ENCODE peak calls at places on chromosomes 5 and 9, in seven cellular contexts. O is SK-N-SH, F is HCT116, K is K562, D is H1, Q is GM12878, P is HepG2. X is an unnamed sample.

GRCh38 chr9:34568783-34569182 is 20.7 kb downstream of the CNTFR start:
- DNase-seq in O (peak; percentile 73), K (no peak), F (no peak), Q (no peak), P (no peak), D (no peak), X (no peak)

GRCh38 chr5:98364549-98364948 is 408.9 kb upstream of the RGMB start:
- DNase-seq in F (no peak), K (no peak), Q (no peak), P (no peak), D (no peak), O (no peak), X (no peak)

GRCh38 chr5:55421074-55421529 is 113.3 kb downstream of the MTREX start:
- DNase-seq in F (no peak), O (no peak), P (no peak), D (no peak), K (no peak), Q (peak; percentile 15), X (no peak)

GRCh38 chr9:106479679-106480078 is 383.3 kb upstream of the ZNF462 start:
- DNase-seq in P (no peak), K (no peak), F (no peak), D (no peak), O (no peak), Q (no peak), X (no peak)

GRCh38 chr9:80093695-80094094 is 521.9 kb downstream of the TLE4 start:
- DNase-seq in D (no peak), K (no peak), O (no peak), Q (no peak), F (no peak), P (no peak), X (no peak)

GRCh38 chr9:126125177-126125576 is 201.5 kb upstream of the MVB12B start:
- DNase-seq in K (no peak), P (no peak), F (no peak), D (no peak), Q (no peak), O (no peak), X (no peak)

GRCh38 chr9:92639791-92640271 is 30.1 kb downstream of the IPPK start:
- DNase-seq in Q (no peak), P (no peak), O (no peak), F (no peak), K (no peak), D (no peak), X (no peak)

GRCh38 chr9:131478421-131478868 is 24.3 kb upstream of the POMT1 start:
- DNase-seq in D (peak; percentile 33), F (peak; percentile 3), K (peak; percentile 45), Q (no peak), O (peak; percentile 86), P (peak; percentile 46), X (no peak)

GRCh38 chr5:160039810-160040470 is 31.0 kb downstream of the TTC1 start:
- DNase-seq in F (no peak), K (no peak), D (no peak), O (no peak), P (peak; percentile 7), Q (no peak), X (peak; percentile 30)

GRCh38 chr9:12922209-12922914 is 147.5 kb downstream of the LURAP1L start:
- DNase-seq in Q (no peak), P (no peak), F (no peak), D (no peak), O (no peak), K (no peak), X (no peak)

GRCh38 chr9:79026311-79026710 is 545.5 kb upstream of the TLE4 start:
- DNase-seq in D (no peak), K (no peak), F (no peak), O (no peak), Q (peak; percentile 41), P (no peak), X (no peak)

GRCh38 chr9:129231022-129231739 is 53.1 kb upstream of the IER5L start:
- DNase-seq in O (no peak), Q (no peak), F (no peak), P (no peak), K (no peak), D (no peak), X (no peak)

GRCh38 chr9:75624984-75625383 is 265.5 kb upstream of the PCSK5 start:
- DNase-seq in K (no peak), O (no peak), Q (no peak), D (no peak), P (no peak), F (no peak), X (no peak)

GRCh38 chr5:128498844-128499455 is 39.1 kb downstream of the FBN2 start:
- DNase-seq in D (no peak), K (no peak), P (no peak), Q (no peak), O (peak; percentile 7), F (peak; percentile 40), X (no peak)

GRCh38 chr5:40409600-40409999 is 270.1 kb upstream of the PTGER4 start:
- DNase-seq in F (no peak), Q (no peak), D (no peak), O (no peak), K (no peak), P (no peak), X (no peak)

GRCh38 chr5:76582252-76583162 is 40.7 kb downstream of the F2RL2 start:
- DNase-seq in F (no peak), O (no peak), P (no peak), Q (peak; percentile 79), D (no peak), K (no peak), X (no peak)

DNA sequence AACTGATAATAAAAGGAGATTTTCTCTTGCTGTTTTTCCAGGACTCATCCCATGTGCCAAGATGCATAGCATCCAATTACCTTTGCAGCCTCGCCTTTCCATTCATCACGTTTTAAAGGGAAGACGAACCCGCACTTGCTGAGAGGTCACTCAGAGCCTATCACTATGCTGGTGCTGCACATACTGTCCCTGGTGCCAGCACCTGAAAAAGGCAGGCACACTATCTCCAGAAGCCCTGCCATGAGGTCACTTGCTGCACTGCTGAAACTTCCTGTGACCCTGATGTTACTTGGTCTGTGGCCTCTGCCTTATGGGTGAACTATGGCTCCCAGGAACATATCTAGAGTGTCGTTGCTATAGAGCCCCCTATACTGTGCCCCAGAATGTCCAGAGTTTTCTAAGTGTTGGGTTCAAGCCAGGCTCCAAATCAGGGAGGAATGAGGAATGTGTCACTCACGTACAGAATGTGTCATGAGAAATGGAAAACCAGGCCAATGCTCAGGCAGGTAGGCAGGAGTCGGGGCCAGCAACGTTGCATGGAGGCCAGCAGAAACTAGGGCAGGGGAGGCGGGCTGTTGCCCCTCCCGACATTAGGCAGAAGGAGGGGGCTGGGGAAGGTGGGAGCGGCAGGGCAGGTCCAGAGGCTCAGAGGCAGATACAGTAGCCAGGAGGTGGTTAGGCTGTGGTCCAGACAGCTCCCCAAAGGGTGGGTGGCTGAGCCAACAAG is 262.1 kb downstream of the CRB2 start:
- DNase-seq in O (no peak), K (no peak), P (no peak), F (no peak), Q (no peak), D (no peak), X (no peak)
- H3K4me1 ChIP-seq in O (no peaks in the 10 kb centered on the region), K (peaks cover 3% of the 10 kb centered on the region), P (no peaks in the 10 kb centered on the region), F (no peaks in the 10 kb centered on the region), Q (peaks cover 7% of the 10 kb centered on the region), D (no peaks in the 10 kb centered on the region), X (no peaks in the 10 kb centered on the region)

DNA sequence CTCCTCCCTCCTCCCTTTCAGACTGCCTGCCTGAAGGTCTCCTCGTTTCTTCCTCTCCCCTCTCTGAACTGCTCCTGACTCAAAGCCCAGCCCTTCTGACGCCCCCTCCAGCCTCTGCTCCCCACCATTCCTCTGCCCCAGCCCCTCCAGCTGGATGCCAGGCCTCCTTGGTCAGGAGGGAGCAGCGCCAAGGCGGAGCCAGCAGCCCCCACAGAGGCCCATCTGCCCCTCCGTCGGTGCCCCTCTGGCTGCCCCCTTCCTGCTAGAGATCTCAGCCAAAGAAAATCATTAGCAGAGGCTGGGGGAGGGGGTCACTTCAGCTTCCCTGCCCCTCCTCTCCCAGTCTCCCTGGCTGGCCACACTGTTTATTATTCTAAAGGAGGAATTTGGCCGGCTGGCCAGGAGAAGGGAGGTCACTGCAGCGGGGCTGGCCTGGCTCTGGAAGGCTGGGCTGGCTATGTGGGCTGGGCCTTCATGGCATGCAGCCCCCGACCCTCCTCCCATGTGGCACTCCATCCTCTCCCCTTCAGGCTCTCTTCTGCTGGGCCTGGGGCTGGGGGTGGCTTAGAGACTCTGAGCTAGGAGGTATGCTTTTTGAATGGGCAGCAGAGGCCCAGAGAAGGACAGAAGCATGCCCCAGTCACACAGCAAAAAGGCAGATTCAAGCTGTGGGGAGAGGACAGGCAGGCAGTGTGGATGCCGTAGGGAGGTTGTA is 16.9 kb downstream of the PDGFRB start:
- DNase-seq in Q (no peak), K (no peak), F (no peak), P (peak; percentile 89), O (peak; percentile 80), D (no peak), X (no peak)
- TF ChIP-seq SIN3A in Q (no peak), K (no peak), F (no peak), P (peak; percentile 50), O (no peak), D (no peak), X (no peak)

DNA sequence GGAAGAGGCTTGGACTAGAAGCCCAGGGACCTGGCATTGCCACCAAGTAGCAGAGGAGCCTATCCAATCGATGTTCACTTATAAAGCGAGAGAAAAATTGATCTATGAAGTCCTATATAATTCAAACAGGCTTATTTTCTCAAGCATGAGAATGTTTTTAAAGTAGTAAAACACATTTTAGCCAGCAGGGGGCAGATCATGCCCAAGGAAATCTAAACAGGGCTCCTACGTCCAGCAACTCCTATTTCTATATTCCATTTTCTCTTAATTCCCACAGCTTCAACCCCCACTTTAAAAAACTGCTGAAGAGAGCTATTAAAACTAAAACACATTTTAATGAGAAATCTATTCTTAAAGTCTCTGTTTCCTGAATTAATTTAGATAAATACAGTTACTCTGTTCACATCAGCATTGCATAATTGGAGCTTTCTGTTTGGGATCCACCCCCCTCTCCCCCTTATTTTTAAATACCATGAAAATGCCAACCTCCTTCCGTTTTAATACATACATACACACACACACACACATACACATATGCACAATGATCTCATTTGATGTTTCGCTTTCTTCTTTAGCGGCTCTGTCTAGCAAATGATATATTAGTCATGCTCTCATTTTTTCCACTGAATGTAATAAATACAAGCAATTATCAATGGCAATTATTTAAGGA is 144.9 kb downstream of the MYO10 start:
- DNase-seq in P (peak; percentile 36), D (no peak), K (peak; percentile 55), Q (peak; percentile 24), O (peak; percentile 69), F (peak; percentile 37), X (peak; percentile 62)
- TF ChIP-seq CTCF in P (peak; percentile 61), D (peak; percentile 55), K (peak; percentile 80), Q (peak; percentile 66), O (peak; percentile 81), F (peak; percentile 49), X (peak; percentile 67)

GRCh38 chr5:28523887-28524637 is 1485.7 kb upstream of the CDH9 start:
- DNase-seq in O (no peak), K (no peak), P (no peak), Q (no peak), D (no peak), F (no peak), X (peak; percentile 13)
- H3K4me1 ChIP-seq in O (no peaks in the 10 kb centered on the region), K (no peaks in the 10 kb centered on the region), P (no peaks in the 10 kb centered on the region), Q (no peaks in the 10 kb centered on the region), D (no peaks in the 10 kb centered on the region), F (no peaks in the 10 kb centered on the region), X (no peaks in the 10 kb centered on the region)

GRCh38 chr9:72733896-72734295 is 212.5 kb downstream of the TMC1 start:
- DNase-seq in K (no peak), O (no peak), P (no peak), F (no peak), Q (no peak), D (no peak), X (no peak)
- TF ChIP-seq SIN3A in K (no peak), O (no peak), P (no peak), F (no peak), Q (no peak), D (no peak), X (no peak)

GRCh38 chr9:70510157-70510770 is 95.8 kb upstream of the KLF9 start:
- DNase-seq in K (peak; percentile 36), D (peak; percentile 7), Q (no peak), F (peak; percentile 24), P (peak; percentile 12), O (peak; percentile 26), X (no peak)
- TF ChIP-seq CTCF in K (peak; percentile 44), D (peak; percentile 82), Q (peak; percentile 13), F (peak; percentile 92), P (peak; percentile 51), O (peak; percentile 62), X (peak; percentile 76)

X was measured in Panc1.